ENCODE peak calls at places on chromosomes 5 and 9, in nine cellular contexts. One of them, this sample, is unnamed.

GRCh38 chr5:82855893-82856292 is 221.3 kb downstream of the TMEM167A start:
- DNase-seq in EL: no peak
- DNase-seq in central memory CD8-positive, alpha-beta T cell: no peak
- DNase-seq in GM23338: no peak
- DNase-seq in fibroblast of lung: peak; percentile 53
- DNase-seq in NCI-H2171: no peak
- DNase-seq in amniotic stem cell: no peak
- DNase-seq in NCI-H2029: no peak
- DNase-seq in neural crest cell: no peak
- DNase-seq in this sample: no peak

GRCh38 chr9:114108016-114108833 is 9.1 kb upstream of the KIF12 start:
- DNase-seq in NCI-H2029: peak; percentile 63
- DNase-seq in EL: peak; percentile 73
- DNase-seq in neural crest cell: peak; percentile 87
- DNase-seq in GM23338: peak; percentile 94
- DNase-seq in fibroblast of lung: peak; percentile 71
- DNase-seq in amniotic stem cell: peak; percentile 46
- DNase-seq in NCI-H2171: peak; percentile 66
- DNase-seq in central memory CD8-positive, alpha-beta T cell: no peak
- DNase-seq in this sample: peak; percentile 93

GRCh38 chr5:150142800-150143724 is 12.6 kb downstream of the PDGFRB start:
- DNase-seq in NCI-H2171: no peak
- DNase-seq in EL: peak; percentile 99
- DNase-seq in neural crest cell: no peak
- DNase-seq in central memory CD8-positive, alpha-beta T cell: no peak
- DNase-seq in amniotic stem cell: peak; percentile 87
- DNase-seq in NCI-H2029: no peak
- DNase-seq in fibroblast of lung: peak; percentile 96
- DNase-seq in GM23338: no peak
- DNase-seq in this sample: no peak

GRCh38 chr5:24642022-24642421 is 2.8 kb downstream of the CDH10 start:
- DNase-seq in NCI-H2029: no peak
- DNase-seq in amniotic stem cell: peak; percentile 2
- DNase-seq in GM23338: peak; percentile 53
- DNase-seq in neural crest cell: no peak
- DNase-seq in central memory CD8-positive, alpha-beta T cell: no peak
- DNase-seq in NCI-H2171: no peak
- DNase-seq in EL: no peak
- DNase-seq in fibroblast of lung: peak; percentile 38
- DNase-seq in this sample: no peak

GRCh38 chr9:131273791-131274673 is 2.3 kb downstream of the FAM78A start:
- DNase-seq in NCI-H2171: no peak
- DNase-seq in amniotic stem cell: no peak
- DNase-seq in GM23338: no peak
- DNase-seq in central memory CD8-positive, alpha-beta T cell: no peak
- DNase-seq in NCI-H2029: no peak
- DNase-seq in EL: no peak
- DNase-seq in fibroblast of lung: no peak
- DNase-seq in neural crest cell: no peak
- DNase-seq in this sample: no peak

GRCh38 chr5:103929310-103930003 is 366.9 kb upstream of the NUDT12 start:
- DNase-seq in NCI-H2029: no peak
- DNase-seq in GM23338: no peak
- DNase-seq in neural crest cell: no peak
- DNase-seq in EL: peak; percentile 59
- DNase-seq in amniotic stem cell: no peak
- DNase-seq in central memory CD8-positive, alpha-beta T cell: no peak
- DNase-seq in NCI-H2171: no peak
- DNase-seq in fibroblast of lung: peak; percentile 43
- DNase-seq in this sample: no peak

GRCh38 chr9:107215381-107215780 is 67.7 kb upstream of the RAD23B start:
- DNase-seq in central memory CD8-positive, alpha-beta T cell: no peak
- DNase-seq in neural crest cell: no peak
- DNase-seq in fibroblast of lung: peak; percentile 79
- DNase-seq in amniotic stem cell: no peak
- DNase-seq in GM23338: no peak
- DNase-seq in NCI-H2029: no peak
- DNase-seq in EL: peak; percentile 64
- DNase-seq in NCI-H2171: no peak
- DNase-seq in this sample: no peak

GRCh38 chr9:123522921-123523320 is 166.9 kb downstream of the CRB2 start:
- DNase-seq in amniotic stem cell: no peak
- DNase-seq in central memory CD8-positive, alpha-beta T cell: no peak
- DNase-seq in GM23338: no peak
- DNase-seq in fibroblast of lung: no peak
- DNase-seq in NCI-H2029: no peak
- DNase-seq in EL: no peak
- DNase-seq in NCI-H2171: no peak
- DNase-seq in neural crest cell: no peak
- DNase-seq in this sample: no peak

GRCh38 chr5:172150514-172151425 is 37.3 kb downstream of the STK10 start:
- DNase-seq in GM23338: no peak
- DNase-seq in EL: peak; percentile 42
- DNase-seq in neural crest cell: no peak
- DNase-seq in central memory CD8-positive, alpha-beta T cell: no peak
- DNase-seq in amniotic stem cell: no peak
- DNase-seq in fibroblast of lung: peak; percentile 21
- DNase-seq in NCI-H2171: no peak
- DNase-seq in NCI-H2029: no peak
- DNase-seq in this sample: no peak

GRCh38 chr9:13627071-13627470 is 347.6 kb upstream of the MPDZ start:
- DNase-seq in GM23338: no peak
- DNase-seq in EL: no peak
- DNase-seq in NCI-H2029: no peak
- DNase-seq in NCI-H2171: no peak
- DNase-seq in fibroblast of lung: no peak
- DNase-seq in central memory CD8-positive, alpha-beta T cell: no peak
- DNase-seq in neural crest cell: no peak
- DNase-seq in amniotic stem cell: no peak
- DNase-seq in this sample: no peak

GRCh38 chr5:64767959-64768357 is 533 bp downstream of the SREK1IP1 start:
- DNase-seq in amniotic stem cell: no peak
- DNase-seq in central memory CD8-positive, alpha-beta T cell: peak; percentile 13
- DNase-seq in NCI-H2171: no peak
- DNase-seq in GM23338: peak; percentile 57
- DNase-seq in NCI-H2029: no peak
- DNase-seq in EL: peak; percentile 26
- DNase-seq in neural crest cell: peak; percentile 16
- DNase-seq in fibroblast of lung: peak; percentile 32
- DNase-seq in this sample: no peak

GRCh38 chr9:12776775-12777055 is 1.9 kb downstream of the LURAP1L start:
- DNase-seq in GM23338: no peak
- DNase-seq in NCI-H2029: no peak
- DNase-seq in neural crest cell: no peak
- DNase-seq in fibroblast of lung: peak; percentile 72
- DNase-seq in EL: no peak
- DNase-seq in NCI-H2171: no peak
- DNase-seq in amniotic stem cell: no peak
- DNase-seq in central memory CD8-positive, alpha-beta T cell: no peak
- DNase-seq in this sample: no peak

GRCh38 chr9:86637515-86637914 is 283.3 kb upstream of the TUT7 start:
- DNase-seq in central memory CD8-positive, alpha-beta T cell: no peak
- DNase-seq in fibroblast of lung: peak; percentile 29
- DNase-seq in amniotic stem cell: no peak
- DNase-seq in NCI-H2171: no peak
- DNase-seq in NCI-H2029: no peak
- DNase-seq in EL: peak; percentile 31
- DNase-seq in GM23338: peak; percentile 88
- DNase-seq in neural crest cell: peak; percentile 89
- DNase-seq in this sample: peak; percentile 92

GRCh38 chr5:178449163-178450060 is 140.8 kb downstream of the COL23A1 start:
- DNase-seq in neural crest cell: no peak
- DNase-seq in central memory CD8-positive, alpha-beta T cell: no peak
- DNase-seq in NCI-H2029: no peak
- DNase-seq in NCI-H2171: no peak
- DNase-seq in amniotic stem cell: no peak
- DNase-seq in EL: no peak
- DNase-seq in GM23338: no peak
- DNase-seq in fibroblast of lung: no peak
- DNase-seq in this sample: no peak

GRCh38 chr9:1458503-1458902 is 408.3 kb downstream of the DMRT2 start:
- DNase-seq in fibroblast of lung: peak; percentile 56
- DNase-seq in amniotic stem cell: no peak
- DNase-seq in central memory CD8-positive, alpha-beta T cell: no peak
- DNase-seq in NCI-H2029: peak; percentile 38
- DNase-seq in GM23338: no peak
- DNase-seq in neural crest cell: no peak
- DNase-seq in EL: peak; percentile 80
- DNase-seq in NCI-H2171: peak; percentile 73
- DNase-seq in this sample: no peak

GRCh38 chr9:78298046-78298511 is 1.2 kb downstream of the PSAT1 start:
- DNase-seq in NCI-H2029: no peak
- DNase-seq in GM23338: peak; percentile 48
- DNase-seq in central memory CD8-positive, alpha-beta T cell: no peak
- DNase-seq in NCI-H2171: no peak
- DNase-seq in amniotic stem cell: no peak
- DNase-seq in fibroblast of lung: no peak
- DNase-seq in neural crest cell: peak; percentile 14
- DNase-seq in EL: peak; percentile 24
- DNase-seq in this sample: peak; percentile 45

GRCh38 chr5:171494452-171495121 is 75.1 kb downstream of the FGF18 start:
- DNase-seq in amniotic stem cell: peak; percentile 43
- DNase-seq in NCI-H2171: no peak
- DNase-seq in EL: peak; percentile 71
- DNase-seq in fibroblast of lung: peak; percentile 81
- DNase-seq in neural crest cell: peak; percentile 51
- DNase-seq in central memory CD8-positive, alpha-beta T cell: no peak
- DNase-seq in GM23338: peak; percentile 68
- DNase-seq in NCI-H2029: no peak
- DNase-seq in this sample: peak; percentile 27

GRCh38 chr9:35350827-35351549 is 138.9 kb upstream of the RUSC2 start:
- DNase-seq in NCI-H2029: peak; percentile 51
- DNase-seq in fibroblast of lung: peak; percentile 81
- DNase-seq in amniotic stem cell: no peak
- DNase-seq in EL: peak; percentile 66
- DNase-seq in central memory CD8-positive, alpha-beta T cell: no peak
- DNase-seq in neural crest cell: no peak
- DNase-seq in NCI-H2171: no peak
- DNase-seq in GM23338: no peak
- DNase-seq in this sample: no peak

GRCh38 chr9:95852059-95853032 is 23.1 kb upstream of the ERCC6L2 start:
- DNase-seq in central memory CD8-positive, alpha-beta T cell: no peak
- DNase-seq in fibroblast of lung: peak; percentile 80
- DNase-seq in NCI-H2171: no peak
- DNase-seq in NCI-H2029: peak; percentile 79
- DNase-seq in EL: peak; percentile 79
- DNase-seq in neural crest cell: no peak
- DNase-seq in amniotic stem cell: no peak
- DNase-seq in GM23338: no peak
- DNase-seq in this sample: no peak

GRCh38 chr5:175548899-175549311 is 70.5 kb downstream of the SFXN1 start:
- DNase-seq in NCI-H2029: no peak
- DNase-seq in GM23338: peak; percentile 89
- DNase-seq in fibroblast of lung: no peak
- DNase-seq in neural crest cell: no peak
- DNase-seq in amniotic stem cell: no peak
- DNase-seq in central memory CD8-positive, alpha-beta T cell: no peak
- DNase-seq in NCI-H2171: no peak
- DNase-seq in EL: no peak
- DNase-seq in this sample: no peak

GRCh38 chr5:144335561-144335960 is 164.9 kb downstream of the KCTD16 start:
- DNase-seq in fibroblast of lung: no peak
- DNase-seq in amniotic stem cell: no peak
- DNase-seq in central memory CD8-positive, alpha-beta T cell: no peak
- DNase-seq in GM23338: no peak
- DNase-seq in EL: no peak
- DNase-seq in NCI-H2029: peak; percentile 72
- DNase-seq in neural crest cell: no peak
- DNase-seq in NCI-H2171: no peak
- DNase-seq in this sample: no peak

GRCh38 chr5:169161022-169161680 is 139.8 kb downstream of the SLIT3 start:
- DNase-seq in fibroblast of lung: peak; percentile 93
- DNase-seq in NCI-H2029: no peak
- DNase-seq in neural crest cell: no peak
- DNase-seq in NCI-H2171: no peak
- DNase-seq in central memory CD8-positive, alpha-beta T cell: no peak
- DNase-seq in EL: peak; percentile 98
- DNase-seq in GM23338: peak; percentile 35
- DNase-seq in amniotic stem cell: peak; percentile 73
- DNase-seq in this sample: no peak

GRCh38 chr9:130174920-130175321 is 2.7 kb downstream of the NCS1 start:
- DNase-seq in fibroblast of lung: no peak
- DNase-seq in NCI-H2029: no peak
- DNase-seq in GM23338: no peak
- DNase-seq in neural crest cell: no peak
- DNase-seq in EL: no peak
- DNase-seq in central memory CD8-positive, alpha-beta T cell: no peak
- DNase-seq in amniotic stem cell: no peak
- DNase-seq in NCI-H2171: no peak
- DNase-seq in this sample: no peak

GRCh38 chr5:56339732-56340131 is 106.6 kb upstream of the ANKRD55 start:
- DNase-seq in EL: peak; percentile 5
- DNase-seq in GM23338: no peak
- DNase-seq in NCI-H2171: no peak
- DNase-seq in neural crest cell: no peak
- DNase-seq in NCI-H2029: no peak
- DNase-seq in fibroblast of lung: no peak
- DNase-seq in central memory CD8-positive, alpha-beta T cell: no peak
- DNase-seq in amniotic stem cell: no peak
- DNase-seq in this sample: no peak

GRCh38 chr5:58794875-58795274 is 212.0 kb downstream of the RAB3C start:
- DNase-seq in NCI-H2029: no peak
- DNase-seq in GM23338: no peak
- DNase-seq in EL: no peak
- DNase-seq in central memory CD8-positive, alpha-beta T cell: no peak
- DNase-seq in fibroblast of lung: no peak
- DNase-seq in NCI-H2171: no peak
- DNase-seq in amniotic stem cell: no peak
- DNase-seq in neural crest cell: no peak
- DNase-seq in this sample: no peak